ENCODE peak calls at places on chromosomes 16 and 17, in eight cellular contexts. One of them, this sample, is unnamed. For H3K36me3 and H3K4me1, the result is how much of the 10 kb centered on the place peaks cover.

GRCh38 chr17:75008373-75008772 is 4.1 kb upstream of the MRPL58 start:
- DNase-seq in SK-N-SH: no peak
- DNase-seq in psoas muscle: no peak
- DNase-seq in effector memory CD4-positive, alpha-beta T cell: no peak
- DNase-seq in HCT116: no peak
- DNase-seq in GM23248: no peak
- DNase-seq in left ventricle myocardium inferior: no peak
- DNase-seq in CD8-positive, alpha-beta T cell: no peak
- DNase-seq in this sample: no peak

GRCh38 chr16:56321159-56321558 is 104.2 kb downstream of the AMFR start:
- DNase-seq in SK-N-SH: no peak
- DNase-seq in psoas muscle: no peak
- DNase-seq in effector memory CD4-positive, alpha-beta T cell: no peak
- DNase-seq in HCT116: no peak
- DNase-seq in GM23248: peak
- DNase-seq in left ventricle myocardium inferior: no peak
- DNase-seq in CD8-positive, alpha-beta T cell: no peak
- DNase-seq in this sample: no peak

GRCh38 chr16:84109598-84110325 is 7.0 kb downstream of the MBTPS1 start:
- DNase-seq in SK-N-SH: no peak
- DNase-seq in psoas muscle: no peak
- DNase-seq in effector memory CD4-positive, alpha-beta T cell: no peak
- DNase-seq in HCT116: no peak
- DNase-seq in GM23248: peak
- DNase-seq in left ventricle myocardium inferior: no peak
- DNase-seq in CD8-positive, alpha-beta T cell: no peak
- DNase-seq in this sample: no peak

GRCh38 chr16:19595043-19595767 is 39.7 kb downstream of the VPS35L start:
- DNase-seq in SK-N-SH: peak
- DNase-seq in psoas muscle: peak
- DNase-seq in effector memory CD4-positive, alpha-beta T cell: no peak
- DNase-seq in HCT116: no peak
- DNase-seq in GM23248: peak
- DNase-seq in left ventricle myocardium inferior: peak
- DNase-seq in CD8-positive, alpha-beta T cell: no peak
- DNase-seq in this sample: peak

GRCh38 chr17:42586514-42587230 is 9.1 kb upstream of the PSMC3IP start:
- DNase-seq in SK-N-SH: no peak
- DNase-seq in psoas muscle: no peak
- DNase-seq in effector memory CD4-positive, alpha-beta T cell: no peak
- DNase-seq in HCT116: no peak
- DNase-seq in GM23248: no peak
- DNase-seq in left ventricle myocardium inferior: no peak
- DNase-seq in CD8-positive, alpha-beta T cell: no peak
- DNase-seq in this sample: no peak

GRCh38 chr16:13873835-13874438 is 46.0 kb upstream of the ERCC4 start:
- DNase-seq in SK-N-SH: peak
- DNase-seq in psoas muscle: no peak
- DNase-seq in effector memory CD4-positive, alpha-beta T cell: no peak
- DNase-seq in HCT116: peak
- DNase-seq in GM23248: peak
- DNase-seq in left ventricle myocardium inferior: no peak
- DNase-seq in CD8-positive, alpha-beta T cell: no peak
- DNase-seq in this sample: no peak

GRCh38 chr17:8337802-8338744 is 1.6 kb upstream of the ODF4 start:
- DNase-seq in SK-N-SH: no peak
- DNase-seq in psoas muscle: no peak
- DNase-seq in effector memory CD4-positive, alpha-beta T cell: no peak
- DNase-seq in HCT116: no peak
- DNase-seq in GM23248: peak
- DNase-seq in left ventricle myocardium inferior: no peak
- DNase-seq in CD8-positive, alpha-beta T cell: no peak
- DNase-seq in this sample: no peak

GRCh38 chr16:87850009-87851006 is 19.0 kb downstream of the SLC7A5 start:
- DNase-seq in SK-N-SH: peak
- DNase-seq in psoas muscle: peak
- DNase-seq in effector memory CD4-positive, alpha-beta T cell: peak
- DNase-seq in HCT116: no peak
- DNase-seq in GM23248: peak
- DNase-seq in left ventricle myocardium inferior: peak
- DNase-seq in CD8-positive, alpha-beta T cell: peak
- DNase-seq in this sample: no peak

GRCh38 chr16:53054670-53055485 is at the start of gene CHD9:
- DNase-seq in SK-N-SH: peak
- DNase-seq in psoas muscle: peak
- DNase-seq in effector memory CD4-positive, alpha-beta T cell: peak
- DNase-seq in HCT116: peak
- DNase-seq in GM23248: peak
- DNase-seq in left ventricle myocardium inferior: peak
- DNase-seq in CD8-positive, alpha-beta T cell: peak
- DNase-seq in this sample: peak

GRCh38 chr17:3433741-3434140 is at the start of gene OR1E2:
- DNase-seq in SK-N-SH: no peak
- DNase-seq in psoas muscle: no peak
- DNase-seq in effector memory CD4-positive, alpha-beta T cell: no peak
- DNase-seq in HCT116: no peak
- DNase-seq in GM23248: no peak
- DNase-seq in left ventricle myocardium inferior: no peak
- DNase-seq in CD8-positive, alpha-beta T cell: no peak
- DNase-seq in this sample: no peak

GRCh38 chr16:5451641-5452040 is 354.0 kb upstream of the EEF2KMT start:
- DNase-seq in SK-N-SH: no peak
- DNase-seq in psoas muscle: no peak
- DNase-seq in effector memory CD4-positive, alpha-beta T cell: no peak
- DNase-seq in HCT116: no peak
- DNase-seq in GM23248: no peak
- DNase-seq in left ventricle myocardium inferior: no peak
- DNase-seq in CD8-positive, alpha-beta T cell: no peak
- DNase-seq in this sample: no peak

GRCh38 chr17:49695698-49696232 is 12.0 kb downstream of the SLC35B1 start:
- DNase-seq in SK-N-SH: no peak
- DNase-seq in psoas muscle: no peak
- DNase-seq in effector memory CD4-positive, alpha-beta T cell: no peak
- DNase-seq in HCT116: no peak
- DNase-seq in GM23248: no peak
- DNase-seq in left ventricle myocardium inferior: no peak
- DNase-seq in CD8-positive, alpha-beta T cell: no peak
- DNase-seq in this sample: no peak
- H3K36me3 ChIP-seq in SK-N-SH: under half
- H3K36me3 ChIP-seq in psoas muscle: under half
- H3K36me3 ChIP-seq in effector memory CD4-positive, alpha-beta T cell: under half
- H3K36me3 ChIP-seq in HCT116: under half
- H3K36me3 ChIP-seq in GM23248: under half
- H3K36me3 ChIP-seq in left ventricle myocardium inferior: under half
- H3K36me3 ChIP-seq in CD8-positive, alpha-beta T cell: under half
- H3K36me3 ChIP-seq in this sample: under half

GRCh38 chr17:49676276-49676868 is 1.5 kb downstream of the SPOP start:
- DNase-seq in SK-N-SH: no peak
- DNase-seq in psoas muscle: no peak
- DNase-seq in effector memory CD4-positive, alpha-beta T cell: no peak
- DNase-seq in HCT116: no peak
- DNase-seq in GM23248: peak
- DNase-seq in left ventricle myocardium inferior: no peak
- DNase-seq in CD8-positive, alpha-beta T cell: peak
- DNase-seq in this sample: peak
- H3K4me3 ChIP-seq in SK-N-SH: peak
- H3K4me3 ChIP-seq in psoas muscle: peak
- H3K4me3 ChIP-seq in effector memory CD4-positive, alpha-beta T cell: peak
- H3K4me3 ChIP-seq in HCT116: peak
- H3K4me3 ChIP-seq in GM23248: peak
- H3K4me3 ChIP-seq in left ventricle myocardium inferior: peak
- H3K4me3 ChIP-seq in CD8-positive, alpha-beta T cell: peak
- H3K4me3 ChIP-seq in this sample: no peak

DNA sequence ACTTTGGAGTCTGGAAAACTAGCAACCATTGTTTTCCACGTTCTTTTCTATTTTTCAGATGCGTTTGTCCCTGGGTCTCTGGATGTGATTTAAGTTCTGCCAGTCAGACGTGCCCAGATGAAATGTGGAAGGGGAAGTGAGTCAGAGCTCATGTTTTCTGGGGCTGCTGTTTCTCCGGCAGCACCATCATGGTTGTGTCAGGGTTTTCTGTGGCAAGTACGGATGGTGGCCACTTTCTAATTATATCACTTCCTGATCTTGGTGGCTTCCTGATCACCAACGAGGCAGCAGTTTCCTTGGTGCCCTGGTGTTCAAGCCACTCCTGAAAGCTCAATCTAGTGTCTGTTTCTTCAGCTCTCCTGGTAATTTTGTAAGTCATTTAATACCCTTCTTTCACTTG is 31.4 kb upstream of the PMFBP1 start:
- DNase-seq in SK-N-SH: no peak
- DNase-seq in psoas muscle: no peak
- DNase-seq in effector memory CD4-positive, alpha-beta T cell: no peak
- DNase-seq in HCT116: no peak
- DNase-seq in GM23248: peak
- DNase-seq in left ventricle myocardium inferior: no peak
- DNase-seq in CD8-positive, alpha-beta T cell: no peak
- DNase-seq in this sample: no peak
- H3K4me1 ChIP-seq in SK-N-SH: under half
- H3K4me1 ChIP-seq in psoas muscle: under half
- H3K4me1 ChIP-seq in effector memory CD4-positive, alpha-beta T cell: under half
- H3K4me1 ChIP-seq in HCT116: under half
- H3K4me1 ChIP-seq in GM23248: under half
- H3K4me1 ChIP-seq in left ventricle myocardium inferior: under half
- H3K4me1 ChIP-seq in CD8-positive, alpha-beta T cell: under half
- H3K4me1 ChIP-seq in this sample: under half

GRCh38 chr16:27474041-27474440 is 72.1 kb downstream of the IL21R start:
- DNase-seq in SK-N-SH: no peak
- DNase-seq in psoas muscle: no peak
- DNase-seq in effector memory CD4-positive, alpha-beta T cell: no peak
- DNase-seq in HCT116: no peak
- DNase-seq in GM23248: no peak
- DNase-seq in left ventricle myocardium inferior: no peak
- DNase-seq in CD8-positive, alpha-beta T cell: no peak
- DNase-seq in this sample: no peak

GRCh38 chr16:27473101-27473900 is 71.3 kb downstream of the IL21R start:
- DNase-seq in SK-N-SH: no peak
- DNase-seq in psoas muscle: no peak
- DNase-seq in effector memory CD4-positive, alpha-beta T cell: no peak
- DNase-seq in HCT116: no peak
- DNase-seq in GM23248: no peak
- DNase-seq in left ventricle myocardium inferior: no peak
- DNase-seq in CD8-positive, alpha-beta T cell: no peak
- DNase-seq in this sample: no peak

GRCh38 chr16:27474921-27475320 is 72.9 kb downstream of the IL21R start:
- DNase-seq in SK-N-SH: no peak
- DNase-seq in psoas muscle: no peak
- DNase-seq in effector memory CD4-positive, alpha-beta T cell: no peak
- DNase-seq in HCT116: no peak
- DNase-seq in GM23248: no peak
- DNase-seq in left ventricle myocardium inferior: no peak
- DNase-seq in CD8-positive, alpha-beta T cell: no peak
- DNase-seq in this sample: no peak

GRCh38 chr16:27476240-27476639 is 73.5 kb downstream of the GTF3C1 start:
- DNase-seq in SK-N-SH: no peak
- DNase-seq in psoas muscle: no peak
- DNase-seq in effector memory CD4-positive, alpha-beta T cell: no peak
- DNase-seq in HCT116: no peak
- DNase-seq in GM23248: no peak
- DNase-seq in left ventricle myocardium inferior: no peak
- DNase-seq in CD8-positive, alpha-beta T cell: no peak
- DNase-seq in this sample: no peak

GRCh38 chr16:27475561-27475960 is 73.6 kb downstream of the IL21R start:
- DNase-seq in SK-N-SH: no peak
- DNase-seq in psoas muscle: no peak
- DNase-seq in effector memory CD4-positive, alpha-beta T cell: no peak
- DNase-seq in HCT116: no peak
- DNase-seq in GM23248: peak
- DNase-seq in left ventricle myocardium inferior: no peak
- DNase-seq in CD8-positive, alpha-beta T cell: no peak
- DNase-seq in this sample: no peak
- H3K36me3 ChIP-seq in SK-N-SH: half or more
- H3K36me3 ChIP-seq in psoas muscle: under half
- H3K36me3 ChIP-seq in effector memory CD4-positive, alpha-beta T cell: half or more
- H3K36me3 ChIP-seq in HCT116: half or more
- H3K36me3 ChIP-seq in GM23248: under half
- H3K36me3 ChIP-seq in left ventricle myocardium inferior: half or more
- H3K36me3 ChIP-seq in CD8-positive, alpha-beta T cell: under half
- H3K36me3 ChIP-seq in this sample: under half

This sample was measured in small intestine.